ENCODE peak calls at places on chromosomes 12 and 14, in ten cellular contexts. One of them, this sample, is unnamed.

GRCh38 chr12:75289678-75290200 is 40.4 kb downstream of the CAPS2 start:
- DNase-seq in GM12864: no peak
- DNase-seq in IMR-90: peak
- DNase-seq in NB4: peak
- DNase-seq in ascending aorta: no peak
- DNase-seq in choroid plexus epithelial cell: peak
- DNase-seq in lung: no peak
- DNase-seq in cardiac muscle cell: peak
- DNase-seq in testis: no peak
- DNase-seq in dorsolateral prefrontal cortex: no peak
- DNase-seq in this sample: peak

GRCh38 chr12:121279507-121279915 is 17.0 kb downstream of the CAMKK2 start:
- DNase-seq in GM12864: no peak
- DNase-seq in IMR-90: peak
- DNase-seq in NB4: no peak
- DNase-seq in ascending aorta: no peak
- DNase-seq in choroid plexus epithelial cell: no peak
- DNase-seq in lung: peak
- DNase-seq in cardiac muscle cell: peak
- DNase-seq in testis: peak
- DNase-seq in dorsolateral prefrontal cortex: peak
- DNase-seq in this sample: no peak

GRCh38 chr14:49381778-49382177 is 204.4 kb downstream of the RPS29 start:
- DNase-seq in GM12864: no peak
- DNase-seq in IMR-90: no peak
- DNase-seq in NB4: no peak
- DNase-seq in ascending aorta: no peak
- DNase-seq in choroid plexus epithelial cell: no peak
- DNase-seq in lung: no peak
- DNase-seq in cardiac muscle cell: no peak
- DNase-seq in testis: no peak
- DNase-seq in dorsolateral prefrontal cortex: no peak
- DNase-seq in this sample: no peak

GRCh38 chr12:79535751-79536150 is 155.0 kb downstream of the PAWR start:
- DNase-seq in GM12864: no peak
- DNase-seq in IMR-90: no peak
- DNase-seq in NB4: no peak
- DNase-seq in ascending aorta: no peak
- DNase-seq in choroid plexus epithelial cell: no peak
- DNase-seq in lung: no peak
- DNase-seq in cardiac muscle cell: no peak
- DNase-seq in testis: no peak
- DNase-seq in dorsolateral prefrontal cortex: no peak
- DNase-seq in this sample: no peak

GRCh38 chr14:95338436-95338835 is 18.7 kb upstream of the CLMN start:
- DNase-seq in GM12864: no peak
- DNase-seq in IMR-90: no peak
- DNase-seq in NB4: no peak
- DNase-seq in ascending aorta: no peak
- DNase-seq in choroid plexus epithelial cell: no peak
- DNase-seq in lung: no peak
- DNase-seq in cardiac muscle cell: no peak
- DNase-seq in testis: no peak
- DNase-seq in dorsolateral prefrontal cortex: no peak
- DNase-seq in this sample: no peak

GRCh38 chr12:16685107-16685506 is 79.1 kb upstream of the LMO3 start:
- DNase-seq in GM12864: no peak
- DNase-seq in IMR-90: peak
- DNase-seq in NB4: no peak
- DNase-seq in ascending aorta: no peak
- DNase-seq in choroid plexus epithelial cell: no peak
- DNase-seq in lung: no peak
- DNase-seq in cardiac muscle cell: peak
- DNase-seq in testis: no peak
- DNase-seq in dorsolateral prefrontal cortex: no peak
- DNase-seq in this sample: no peak

GRCh38 chr12:2675776-2676175 is 119.0 kb upstream of the FKBP4 start:
- DNase-seq in GM12864: no peak
- DNase-seq in IMR-90: no peak
- DNase-seq in NB4: no peak
- DNase-seq in ascending aorta: no peak
- DNase-seq in choroid plexus epithelial cell: no peak
- DNase-seq in lung: no peak
- DNase-seq in cardiac muscle cell: no peak
- DNase-seq in testis: no peak
- DNase-seq in dorsolateral prefrontal cortex: no peak
- DNase-seq in this sample: no peak

GRCh38 chr12:90964616-90965015 is 9.6 kb upstream of the CCER1 start:
- DNase-seq in GM12864: no peak
- DNase-seq in IMR-90: no peak
- DNase-seq in NB4: no peak
- DNase-seq in ascending aorta: no peak
- DNase-seq in choroid plexus epithelial cell: no peak
- DNase-seq in lung: no peak
- DNase-seq in cardiac muscle cell: no peak
- DNase-seq in testis: no peak
- DNase-seq in dorsolateral prefrontal cortex: no peak
- DNase-seq in this sample: no peak

GRCh38 chr12:103547929-103548328 is 39.1 kb upstream of the STAB2 start:
- DNase-seq in GM12864: no peak
- DNase-seq in IMR-90: no peak
- DNase-seq in NB4: no peak
- DNase-seq in ascending aorta: no peak
- DNase-seq in choroid plexus epithelial cell: no peak
- DNase-seq in lung: no peak
- DNase-seq in cardiac muscle cell: no peak
- DNase-seq in testis: no peak
- DNase-seq in dorsolateral prefrontal cortex: no peak
- DNase-seq in this sample: no peak

GRCh38 chr12:68349921-68350606 is 17.9 kb upstream of the MDM1 start:
- DNase-seq in GM12864: no peak
- DNase-seq in IMR-90: no peak
- DNase-seq in NB4: no peak
- DNase-seq in ascending aorta: no peak
- DNase-seq in choroid plexus epithelial cell: no peak
- DNase-seq in lung: no peak
- DNase-seq in cardiac muscle cell: no peak
- DNase-seq in testis: no peak
- DNase-seq in dorsolateral prefrontal cortex: no peak
- DNase-seq in this sample: no peak

GRCh38 chr12:129887047-129887568 is 16.7 kb downstream of the TMEM132D start:
- DNase-seq in GM12864: no peak
- DNase-seq in IMR-90: no peak
- DNase-seq in NB4: no peak
- DNase-seq in ascending aorta: no peak
- DNase-seq in choroid plexus epithelial cell: peak
- DNase-seq in lung: peak
- DNase-seq in cardiac muscle cell: no peak
- DNase-seq in testis: no peak
- DNase-seq in dorsolateral prefrontal cortex: no peak
- DNase-seq in this sample: peak

GRCh38 chr12:76957306-76957705 is 78.5 kb upstream of the CSRP2 start:
- DNase-seq in GM12864: no peak
- DNase-seq in IMR-90: no peak
- DNase-seq in NB4: no peak
- DNase-seq in ascending aorta: no peak
- DNase-seq in choroid plexus epithelial cell: no peak
- DNase-seq in lung: no peak
- DNase-seq in cardiac muscle cell: no peak
- DNase-seq in testis: no peak
- DNase-seq in dorsolateral prefrontal cortex: no peak
- DNase-seq in this sample: no peak

GRCh38 chr14:75005357-75005756 is 2.6 kb downstream of the EIF2B2 start:
- DNase-seq in GM12864: no peak
- DNase-seq in IMR-90: no peak
- DNase-seq in NB4: no peak
- DNase-seq in ascending aorta: no peak
- DNase-seq in choroid plexus epithelial cell: no peak
- DNase-seq in lung: no peak
- DNase-seq in cardiac muscle cell: no peak
- DNase-seq in testis: no peak
- DNase-seq in dorsolateral prefrontal cortex: no peak
- DNase-seq in this sample: no peak

GRCh38 chr12:51871126-51871525 is 16.8 kb upstream of the ANKRD33 start:
- DNase-seq in GM12864: no peak
- DNase-seq in IMR-90: no peak
- DNase-seq in NB4: peak
- DNase-seq in ascending aorta: no peak
- DNase-seq in choroid plexus epithelial cell: no peak
- DNase-seq in lung: no peak
- DNase-seq in cardiac muscle cell: no peak
- DNase-seq in testis: peak
- DNase-seq in dorsolateral prefrontal cortex: no peak
- DNase-seq in this sample: no peak

GRCh38 chr12:95218852-95219171 is 1.2 kb downstream of the VEZT start:
- DNase-seq in GM12864: no peak
- DNase-seq in IMR-90: no peak
- DNase-seq in NB4: peak
- DNase-seq in ascending aorta: no peak
- DNase-seq in choroid plexus epithelial cell: peak
- DNase-seq in lung: no peak
- DNase-seq in cardiac muscle cell: no peak
- DNase-seq in testis: peak
- DNase-seq in dorsolateral prefrontal cortex: peak
- DNase-seq in this sample: no peak

GRCh38 chr12:54587315-54587821 is 1.1 kb downstream of the PPP1R1A start:
- DNase-seq in GM12864: no peak
- DNase-seq in IMR-90: no peak
- DNase-seq in NB4: no peak
- DNase-seq in ascending aorta: peak
- DNase-seq in choroid plexus epithelial cell: no peak
- DNase-seq in lung: no peak
- DNase-seq in cardiac muscle cell: no peak
- DNase-seq in testis: peak
- DNase-seq in dorsolateral prefrontal cortex: peak
- DNase-seq in this sample: no peak

GRCh38 chr14:99872786-99873440 is 79.7 kb downstream of the EML1 start:
- DNase-seq in GM12864: no peak
- DNase-seq in IMR-90: peak
- DNase-seq in NB4: no peak
- DNase-seq in ascending aorta: no peak
- DNase-seq in choroid plexus epithelial cell: peak
- DNase-seq in lung: peak
- DNase-seq in cardiac muscle cell: no peak
- DNase-seq in testis: no peak
- DNase-seq in dorsolateral prefrontal cortex: no peak
- DNase-seq in this sample: peak

GRCh38 chr14:22865424-22866215 is 5.9 kb upstream of the LRP10 start:
- DNase-seq in GM12864: no peak
- DNase-seq in IMR-90: no peak
- DNase-seq in NB4: no peak
- DNase-seq in ascending aorta: no peak
- DNase-seq in choroid plexus epithelial cell: no peak
- DNase-seq in lung: no peak
- DNase-seq in cardiac muscle cell: no peak
- DNase-seq in testis: no peak
- DNase-seq in dorsolateral prefrontal cortex: no peak
- DNase-seq in this sample: no peak
- TF ChIP-seq CTCF in GM12864: peak
- TF ChIP-seq CTCF in IMR-90: no peak
- TF ChIP-seq CTCF in NB4: peak
- TF ChIP-seq CTCF in ascending aorta: no peak
- TF ChIP-seq CTCF in choroid plexus epithelial cell: peak
- TF ChIP-seq CTCF in lung: no peak
- TF ChIP-seq CTCF in cardiac muscle cell: peak
- TF ChIP-seq CTCF in testis: no peak
- TF ChIP-seq CTCF in dorsolateral prefrontal cortex: no peak
- TF ChIP-seq CTCF in this sample: peak

DNA sequence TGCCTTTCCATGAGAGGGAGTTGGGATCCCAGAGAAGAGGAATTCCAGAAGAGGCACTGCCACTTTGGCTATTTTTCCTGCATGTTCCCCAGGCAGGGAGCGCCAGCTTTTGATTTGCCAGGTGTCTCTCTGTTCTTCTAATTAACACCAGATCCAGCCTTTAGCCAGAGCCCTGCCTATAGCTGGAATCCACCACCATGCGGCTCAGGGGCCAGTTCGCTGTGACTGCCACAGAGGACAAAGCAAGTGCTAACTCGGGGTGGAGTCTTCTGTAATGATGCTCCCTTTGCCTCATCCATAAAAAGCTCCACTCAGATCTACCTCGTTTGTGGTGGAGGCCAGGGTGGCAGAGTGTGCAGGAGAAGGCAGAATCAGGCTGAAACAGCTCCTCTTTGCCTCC is 17.9 kb upstream of the CTDSP2 start:
- DNase-seq in GM12864: no peak
- DNase-seq in IMR-90: no peak
- DNase-seq in NB4: no peak
- DNase-seq in ascending aorta: no peak
- DNase-seq in choroid plexus epithelial cell: no peak
- DNase-seq in lung: no peak
- DNase-seq in cardiac muscle cell: no peak
- DNase-seq in testis: no peak
- DNase-seq in dorsolateral prefrontal cortex: no peak
- DNase-seq in this sample: no peak
- H3K4me3 ChIP-seq in GM12864: no peak
- H3K4me3 ChIP-seq in IMR-90: no peak
- H3K4me3 ChIP-seq in NB4: no peak
- H3K4me3 ChIP-seq in ascending aorta: peak
- H3K4me3 ChIP-seq in choroid plexus epithelial cell: peak
- H3K4me3 ChIP-seq in lung: no peak
- H3K4me3 ChIP-seq in cardiac muscle cell: no peak
- H3K4me3 ChIP-seq in testis: no peak
- H3K4me3 ChIP-seq in dorsolateral prefrontal cortex: peak
- H3K4me3 ChIP-seq in this sample: no peak

GRCh38 chr14:76175942-76176341 is 24.2 kb downstream of the GPATCH2L start:
- DNase-seq in GM12864: no peak
- DNase-seq in IMR-90: no peak
- DNase-seq in NB4: no peak
- DNase-seq in ascending aorta: no peak
- DNase-seq in choroid plexus epithelial cell: no peak
- DNase-seq in lung: no peak
- DNase-seq in cardiac muscle cell: no peak
- DNase-seq in testis: no peak
- DNase-seq in dorsolateral prefrontal cortex: no peak
- DNase-seq in this sample: no peak

GRCh38 chr14:76186318-76187027 is 34.8 kb downstream of the GPATCH2L start:
- DNase-seq in GM12864: no peak
- DNase-seq in IMR-90: no peak
- DNase-seq in NB4: no peak
- DNase-seq in ascending aorta: no peak
- DNase-seq in choroid plexus epithelial cell: no peak
- DNase-seq in lung: no peak
- DNase-seq in cardiac muscle cell: no peak
- DNase-seq in testis: no peak
- DNase-seq in dorsolateral prefrontal cortex: no peak
- DNase-seq in this sample: no peak

GRCh38 chr14:76181546-76181945 is 29.8 kb downstream of the GPATCH2L start:
- DNase-seq in GM12864: no peak
- DNase-seq in IMR-90: no peak
- DNase-seq in NB4: peak
- DNase-seq in ascending aorta: no peak
- DNase-seq in choroid plexus epithelial cell: peak
- DNase-seq in lung: no peak
- DNase-seq in cardiac muscle cell: peak
- DNase-seq in testis: no peak
- DNase-seq in dorsolateral prefrontal cortex: no peak
- DNase-seq in this sample: no peak
- TF ChIP-seq CTCF in GM12864: no peak
- TF ChIP-seq CTCF in IMR-90: peak
- TF ChIP-seq CTCF in NB4: peak
- TF ChIP-seq CTCF in ascending aorta: no peak
- TF ChIP-seq CTCF in choroid plexus epithelial cell: peak
- TF ChIP-seq CTCF in lung: no peak
- TF ChIP-seq CTCF in cardiac muscle cell: peak
- TF ChIP-seq CTCF in testis: no peak
- TF ChIP-seq CTCF in dorsolateral prefrontal cortex: no peak
- TF ChIP-seq CTCF in this sample: peak

GRCh38 chr14:70303528-70304293 is 55.8 kb downstream of the COX16 start:
- DNase-seq in GM12864: no peak
- DNase-seq in IMR-90: no peak
- DNase-seq in NB4: no peak
- DNase-seq in ascending aorta: no peak
- DNase-seq in choroid plexus epithelial cell: no peak
- DNase-seq in lung: no peak
- DNase-seq in cardiac muscle cell: no peak
- DNase-seq in testis: no peak
- DNase-seq in dorsolateral prefrontal cortex: no peak
- DNase-seq in this sample: no peak
- H3K4me3 ChIP-seq in GM12864: no peak
- H3K4me3 ChIP-seq in IMR-90: no peak
- H3K4me3 ChIP-seq in NB4: no peak
- H3K4me3 ChIP-seq in ascending aorta: no peak
- H3K4me3 ChIP-seq in choroid plexus epithelial cell: no peak
- H3K4me3 ChIP-seq in lung: no peak
- H3K4me3 ChIP-seq in cardiac muscle cell: no peak
- H3K4me3 ChIP-seq in testis: no peak
- H3K4me3 ChIP-seq in dorsolateral prefrontal cortex: no peak
- H3K4me3 ChIP-seq in this sample: no peak

This sample was measured in astrocyte of the cerebellum.